ENCODE peak calls at places on chromosome 21, in six cellular contexts. One of them, this sample, is unnamed.

GRCh38 chr21:31873275-31873695 is 465 bp downstream of the HUNK start:
- DNase-seq in H1: peak
- DNase-seq in PC-9: no peak
- DNase-seq in Peyer's patch: peak
- DNase-seq in naive thymus-derived CD8-positive, alpha-beta T cell: peak
- DNase-seq in OCI-M1: no peak
- DNase-seq in this sample: no peak

GRCh38 chr21:45294509-45295291 is 7.0 kb upstream of the POFUT2 start:
- DNase-seq in H1: peak
- DNase-seq in OCI-M1: no peak
- DNase-seq in PC-9: no peak
- DNase-seq in naive thymus-derived CD8-positive, alpha-beta T cell: no peak
- DNase-seq in Peyer's patch: peak
- DNase-seq in this sample: no peak

GRCh38 chr21:17752171-17752570 is 67.0 kb downstream of the C21orf91 start:
- DNase-seq in H1: no peak
- DNase-seq in Peyer's patch: no peak
- DNase-seq in PC-9: no peak
- DNase-seq in OCI-M1: no peak
- DNase-seq in naive thymus-derived CD8-positive, alpha-beta T cell: no peak
- DNase-seq in this sample: no peak

GRCh38 chr21:32597205-32597604 is 11.9 kb upstream of the TCP10L start:
- DNase-seq in PC-9: no peak
- DNase-seq in naive thymus-derived CD8-positive, alpha-beta T cell: no peak
- DNase-seq in H1: no peak
- DNase-seq in OCI-M1: no peak
- DNase-seq in Peyer's patch: no peak
- DNase-seq in this sample: no peak

GRCh38 chr21:46617267-46618051 is 12.6 kb upstream of the S100B start:
- DNase-seq in Peyer's patch: no peak
- DNase-seq in naive thymus-derived CD8-positive, alpha-beta T cell: no peak
- DNase-seq in OCI-M1: peak
- DNase-seq in H1: no peak
- DNase-seq in PC-9: no peak
- DNase-seq in this sample: no peak

GRCh38 chr21:37916795-37917142 is 512 bp upstream of the KCNJ6 start:
- DNase-seq in naive thymus-derived CD8-positive, alpha-beta T cell: no peak
- DNase-seq in PC-9: no peak
- DNase-seq in Peyer's patch: no peak
- DNase-seq in OCI-M1: no peak
- DNase-seq in H1: peak
- DNase-seq in this sample: no peak

GRCh38 chr21:43812139-43812821 is 22.9 kb downstream of the RRP1 start:
- DNase-seq in naive thymus-derived CD8-positive, alpha-beta T cell: no peak
- DNase-seq in PC-9: no peak
- DNase-seq in H1: no peak
- DNase-seq in OCI-M1: no peak
- DNase-seq in Peyer's patch: no peak
- DNase-seq in this sample: no peak

GRCh38 chr21:41631564-41632461 is 123.9 kb upstream of the TMPRSS2 start:
- DNase-seq in H1: no peak
- DNase-seq in OCI-M1: no peak
- DNase-seq in naive thymus-derived CD8-positive, alpha-beta T cell: no peak
- DNase-seq in PC-9: peak
- DNase-seq in Peyer's patch: peak
- DNase-seq in this sample: no peak

GRCh38 chr21:45073301-45074047 is 906 bp upstream of the ADARB1 start:
- DNase-seq in H1: no peak
- DNase-seq in naive thymus-derived CD8-positive, alpha-beta T cell: no peak
- DNase-seq in OCI-M1: peak
- DNase-seq in PC-9: peak
- DNase-seq in Peyer's patch: peak
- DNase-seq in this sample: peak

GRCh38 chr21:41725421-41726021 is 41.3 kb downstream of the RIPK4 start:
- DNase-seq in naive thymus-derived CD8-positive, alpha-beta T cell: no peak
- DNase-seq in Peyer's patch: no peak
- DNase-seq in PC-9: no peak
- DNase-seq in H1: peak
- DNase-seq in OCI-M1: no peak
- DNase-seq in this sample: no peak

GRCh38 chr21:32795376-32795775 is 23.8 kb upstream of the PAXBP1 start:
- DNase-seq in naive thymus-derived CD8-positive, alpha-beta T cell: no peak
- DNase-seq in OCI-M1: no peak
- DNase-seq in PC-9: no peak
- DNase-seq in Peyer's patch: no peak
- DNase-seq in H1: no peak
- DNase-seq in this sample: no peak

GRCh38 chr21:41740604-41741252 is 26.1 kb downstream of the RIPK4 start:
- DNase-seq in OCI-M1: no peak
- DNase-seq in PC-9: no peak
- DNase-seq in Peyer's patch: no peak
- DNase-seq in naive thymus-derived CD8-positive, alpha-beta T cell: no peak
- DNase-seq in H1: no peak
- DNase-seq in this sample: no peak

GRCh38 chr21:38903578-38904193 is 98.0 kb downstream of the ETS2 start:
- DNase-seq in Peyer's patch: no peak
- DNase-seq in PC-9: no peak
- DNase-seq in naive thymus-derived CD8-positive, alpha-beta T cell: no peak
- DNase-seq in H1: no peak
- DNase-seq in OCI-M1: no peak
- DNase-seq in this sample: no peak